ENCODE peak calls at places on chromosomes 12 and 14, in five cellular contexts. One of them, this sample, is unnamed.

GRCh38 chr12:11731455-11731854 is 82.0 kb downstream of the ETV6 start:
- DNase-seq in sigmoid colon: no peak
- DNase-seq in GM12891: no peak
- DNase-seq in breast epithelium: no peak
- DNase-seq in esophagus muscularis mucosa: no peak
- DNase-seq in this sample: no peak

GRCh38 chr12:42744539-42745156 is 155.1 kb upstream of the PRICKLE1 start:
- DNase-seq in GM12891: no peak
- DNase-seq in breast epithelium: peak; percentile 53
- DNase-seq in sigmoid colon: no peak
- DNase-seq in esophagus muscularis mucosa: no peak
- DNase-seq in this sample: no peak

GRCh38 chr12:81863406-81863805 is 104.3 kb upstream of the PPFIA2 start:
- DNase-seq in esophagus muscularis mucosa: no peak
- DNase-seq in sigmoid colon: no peak
- DNase-seq in GM12891: no peak
- DNase-seq in breast epithelium: no peak
- DNase-seq in this sample: no peak

GRCh38 chr14:76770521-76771431 is 9.5 kb downstream of the VASH1 start:
- DNase-seq in breast epithelium: peak; percentile 10
- DNase-seq in GM12891: no peak
- DNase-seq in esophagus muscularis mucosa: no peak
- DNase-seq in sigmoid colon: peak; percentile 19
- DNase-seq in this sample: no peak

GRCh38 chr14:22177870-22178269 is 411.2 kb downstream of the DAD1 start:
- DNase-seq in esophagus muscularis mucosa: no peak
- DNase-seq in sigmoid colon: no peak
- DNase-seq in GM12891: no peak
- DNase-seq in breast epithelium: no peak
- DNase-seq in this sample: no peak

GRCh38 chr14:27050195-27050594 is 452.4 kb upstream of the NOVA1 start:
- DNase-seq in sigmoid colon: no peak
- DNase-seq in breast epithelium: no peak
- DNase-seq in GM12891: no peak
- DNase-seq in esophagus muscularis mucosa: no peak
- DNase-seq in this sample: no peak

GRCh38 chr12:95838125-95838524 is 20.6 kb upstream of the SNRPF start:
- DNase-seq in breast epithelium: peak; percentile 41
- DNase-seq in GM12891: no peak
- DNase-seq in esophagus muscularis mucosa: no peak
- DNase-seq in sigmoid colon: no peak
- DNase-seq in this sample: no peak

GRCh38 chr14:48398675-48399282 is 723.4 kb upstream of the MDGA2 start:
- DNase-seq in GM12891: no peak
- DNase-seq in esophagus muscularis mucosa: no peak
- DNase-seq in sigmoid colon: no peak
- DNase-seq in breast epithelium: no peak
- DNase-seq in this sample: no peak

GRCh38 chr14:105919458-105920150 is 393.2 kb downstream of the TMEM121 start:
- DNase-seq in esophagus muscularis mucosa: no peak
- DNase-seq in GM12891: no peak
- DNase-seq in breast epithelium: no peak
- DNase-seq in sigmoid colon: peak; percentile 57
- DNase-seq in this sample: no peak

GRCh38 chr12:6193853-6194815 is 6.1 kb upstream of the CD9 start:
- DNase-seq in esophagus muscularis mucosa: no peak
- DNase-seq in breast epithelium: no peak
- DNase-seq in sigmoid colon: no peak
- DNase-seq in GM12891: no peak
- DNase-seq in this sample: no peak

GRCh38 chr14:51180577-51180976 is 59.5 kb upstream of the TMX1 start:
- DNase-seq in breast epithelium: no peak
- DNase-seq in esophagus muscularis mucosa: no peak
- DNase-seq in GM12891: no peak
- DNase-seq in sigmoid colon: no peak
- DNase-seq in this sample: no peak

GRCh38 chr12:14995583-14996425 is 23.0 kb downstream of the PDE6H start:
- DNase-seq in sigmoid colon: no peak
- DNase-seq in GM12891: no peak
- DNase-seq in esophagus muscularis mucosa: no peak
- DNase-seq in breast epithelium: no peak
- DNase-seq in this sample: no peak

GRCh38 chr14:92160619-92161018 is 38.9 kb downstream of the CPSF2 start:
- DNase-seq in breast epithelium: no peak
- DNase-seq in GM12891: no peak
- DNase-seq in sigmoid colon: no peak
- DNase-seq in esophagus muscularis mucosa: no peak
- DNase-seq in this sample: no peak

GRCh38 chr14:105139831-105140239 is 28.7 kb downstream of the JAG2 start:
- DNase-seq in breast epithelium: no peak
- DNase-seq in GM12891: no peak
- DNase-seq in sigmoid colon: peak; percentile 55
- DNase-seq in esophagus muscularis mucosa: no peak
- DNase-seq in this sample: no peak

GRCh38 chr12:5031958-5032357 is 11.7 kb upstream of the KCNA5 start:
- DNase-seq in sigmoid colon: no peak
- DNase-seq in GM12891: no peak
- DNase-seq in esophagus muscularis mucosa: no peak
- DNase-seq in breast epithelium: no peak
- DNase-seq in this sample: no peak

GRCh38 chr12:116389990-116390655 is 112.6 kb upstream of the MED13L start:
- DNase-seq in breast epithelium: peak; percentile 87
- DNase-seq in GM12891: no peak
- DNase-seq in sigmoid colon: no peak
- DNase-seq in esophagus muscularis mucosa: no peak
- DNase-seq in this sample: no peak

GRCh38 chr12:12704593-12705230 is 8.7 kb upstream of the GPR19 start:
- DNase-seq in breast epithelium: peak; percentile 67
- DNase-seq in esophagus muscularis mucosa: no peak
- DNase-seq in GM12891: no peak
- DNase-seq in sigmoid colon: peak; percentile 79
- DNase-seq in this sample: no peak

GRCh38 chr12:29153231-29153630 is 4.2 kb downstream of the FAR2 start:
- DNase-seq in breast epithelium: no peak
- DNase-seq in GM12891: no peak
- DNase-seq in esophagus muscularis mucosa: no peak
- DNase-seq in sigmoid colon: no peak
- DNase-seq in this sample: no peak

GRCh38 chr14:105168979-105169507 is 467 bp upstream of the JAG2 start:
- DNase-seq in breast epithelium: no peak
- DNase-seq in GM12891: no peak
- DNase-seq in esophagus muscularis mucosa: no peak
- DNase-seq in sigmoid colon: no peak
- DNase-seq in this sample: no peak

GRCh38 chr12:124217508-124217981 is 77.3 kb upstream of the RFLNA start:
- DNase-seq in breast epithelium: no peak
- DNase-seq in sigmoid colon: no peak
- DNase-seq in GM12891: no peak
- DNase-seq in esophagus muscularis mucosa: no peak
- DNase-seq in this sample: no peak

GRCh38 chr12:109307051-109307450 is 2.0 kb downstream of the FOXN4 start:
- DNase-seq in GM12891: no peak
- DNase-seq in breast epithelium: no peak
- DNase-seq in sigmoid colon: no peak
- DNase-seq in esophagus muscularis mucosa: no peak
- DNase-seq in this sample: no peak

GRCh38 chr12:55636116-55636655 is 506 bp upstream of the OR10P1 start:
- DNase-seq in GM12891: no peak
- DNase-seq in esophagus muscularis mucosa: no peak
- DNase-seq in sigmoid colon: no peak
- DNase-seq in breast epithelium: no peak
- DNase-seq in this sample: no peak

GRCh38 chr12:104998423-104999346 is 12.6 kb downstream of the NOPCHAP1 start:
- DNase-seq in GM12891: no peak
- DNase-seq in breast epithelium: no peak
- DNase-seq in esophagus muscularis mucosa: no peak
- DNase-seq in sigmoid colon: peak; percentile 60
- DNase-seq in this sample: no peak

GRCh38 chr12:62983594-62983993 is 48.6 kb upstream of the PPM1H start:
- DNase-seq in esophagus muscularis mucosa: no peak
- DNase-seq in breast epithelium: no peak
- DNase-seq in sigmoid colon: no peak
- DNase-seq in GM12891: no peak
- DNase-seq in this sample: no peak

GRCh38 chr12:49264466-49264872 is 413 bp upstream of the TUBA1C start:
- DNase-seq in GM12891: peak; percentile 64
- DNase-seq in breast epithelium: no peak
- DNase-seq in sigmoid colon: no peak
- DNase-seq in esophagus muscularis mucosa: no peak
- DNase-seq in this sample: peak; percentile 52
- TF ChIP-seq POLR2AphosphoS5 in GM12891: no peak
- TF ChIP-seq POLR2AphosphoS5 in breast epithelium: no peak
- TF ChIP-seq POLR2AphosphoS5 in sigmoid colon: no peak
- TF ChIP-seq POLR2AphosphoS5 in esophagus muscularis mucosa: no peak
- TF ChIP-seq POLR2AphosphoS5 in this sample: no peak

GRCh38 chr14:95157195-95157986 is at the start of gene DICER1:
- DNase-seq in GM12891: peak; percentile 94
- DNase-seq in breast epithelium: peak; percentile 97
- DNase-seq in sigmoid colon: peak; percentile 98
- DNase-seq in esophagus muscularis mucosa: peak; percentile 99
- DNase-seq in this sample: peak; percentile 91
- TF ChIP-seq POLR2A in GM12891: peak; percentile 39
- TF ChIP-seq POLR2A in breast epithelium: peak; percentile 64
- TF ChIP-seq POLR2A in sigmoid colon: peak; percentile 67
- TF ChIP-seq POLR2A in esophagus muscularis mucosa: peak; percentile 32
- TF ChIP-seq POLR2A in this sample: peak; percentile 56

GRCh38 chr12:8033153-8034044 is 883 bp downstream of the FOXJ2 start:
- DNase-seq in sigmoid colon: peak; percentile 87
- DNase-seq in GM12891: peak; percentile 37
- DNase-seq in esophagus muscularis mucosa: no peak
- DNase-seq in breast epithelium: peak; percentile 49
- DNase-seq in this sample: peak; percentile 59
- TF ChIP-seq POLR2AphosphoS5 in sigmoid colon: peak; percentile 68
- TF ChIP-seq POLR2AphosphoS5 in GM12891: no peak
- TF ChIP-seq POLR2AphosphoS5 in esophagus muscularis mucosa: peak; percentile 58
- TF ChIP-seq POLR2AphosphoS5 in breast epithelium: no peak
- TF ChIP-seq POLR2AphosphoS5 in this sample: no peak

GRCh38 chr12:52879394-52880351 is 25.2 kb downstream of the KRT8 start:
- DNase-seq in sigmoid colon: peak; percentile 87
- DNase-seq in esophagus muscularis mucosa: no peak
- DNase-seq in GM12891: peak; percentile 73
- DNase-seq in breast epithelium: peak; percentile 86
- DNase-seq in this sample: peak; percentile 53
- TF ChIP-seq POLR2A in sigmoid colon: no peak
- TF ChIP-seq POLR2A in esophagus muscularis mucosa: no peak
- TF ChIP-seq POLR2A in GM12891: no peak
- TF ChIP-seq POLR2A in breast epithelium: no peak
- TF ChIP-seq POLR2A in this sample: no peak

DNA sequence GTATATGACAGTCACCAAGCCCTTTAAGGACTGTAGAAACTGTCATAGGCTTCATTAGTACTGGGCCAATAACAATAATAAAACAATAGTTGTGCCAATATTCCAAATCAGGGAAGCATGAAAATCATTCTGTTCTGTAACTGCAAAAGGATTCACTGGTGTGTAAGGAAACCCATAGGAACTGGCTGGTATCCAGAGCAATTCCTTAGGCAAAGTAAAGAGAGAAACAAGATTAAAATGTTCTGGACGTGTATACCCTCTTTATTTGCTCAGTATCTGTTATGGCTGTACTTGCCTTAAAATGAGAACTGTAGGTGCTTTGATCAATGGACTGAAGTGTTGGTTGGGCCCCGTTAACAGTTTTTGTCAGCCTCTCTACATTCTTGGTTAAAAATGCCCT is 72.4 kb upstream of the STAC3 start:
- DNase-seq in esophagus muscularis mucosa: no peak
- DNase-seq in sigmoid colon: no peak
- DNase-seq in breast epithelium: no peak
- DNase-seq in GM12891: no peak
- DNase-seq in this sample: no peak
- TF ChIP-seq POLR2AphosphoS5 in esophagus muscularis mucosa: no peak
- TF ChIP-seq POLR2AphosphoS5 in sigmoid colon: no peak
- TF ChIP-seq POLR2AphosphoS5 in breast epithelium: no peak
- TF ChIP-seq POLR2AphosphoS5 in GM12891: no peak
- TF ChIP-seq POLR2AphosphoS5 in this sample: no peak